ENCODE peak calls at places on chromosomes 11 and 22, in eight cellular contexts. I is non-pigmented ciliary epithelial cell; V is cardiac fibroblast; F is foreskin keratinocyte; N is HCEC 1CT; L is effector memory CD4-positive, alpha-beta T cell; S is NCI-H460; D is activated T-cell treated with anti-CD3 and anti-CD28 coated beads for 48 hours. R is an unnamed sample.

GRCh38 chr22:43351966-43352345 is 8.8 kb upstream of the SCUBE1 start:
- DNase-seq in I (no peak), V (no peak), F (no peak), N (no peak), L (no peak), S (no peak), D (no peak), R (no peak)

GRCh38 chr11:11510939-11511338 is 110.9 kb downstream of the GALNT18 start:
- DNase-seq in I (no peak), V (no peak), F (peak; percentile 61), N (no peak), L (no peak), S (no peak), D (no peak), R (peak; percentile 8)

GRCh38 chr11:69587454-69588081 is 53.4 kb upstream of the CCND1 start:
- DNase-seq in I (peak; percentile 19), V (peak; percentile 9), F (peak; percentile 90), N (peak; percentile 81), L (no peak), S (no peak), D (no peak), R (no peak)

GRCh38 chr11:35404397-35404775 is 15.0 kb downstream of the SLC1A2 start:
- DNase-seq in I (no peak), V (peak; percentile 30), F (no peak), N (peak; percentile 31), L (no peak), S (no peak), D (no peak), R (peak; percentile 42)

GRCh38 chr11:73996161-73996747 is 12.6 kb downstream of the UCP3 start:
- DNase-seq in I (no peak), V (no peak), F (no peak), N (no peak), L (no peak), S (no peak), D (no peak), R (no peak)

GRCh38 chr22:20656902-20657836 is 116.7 kb upstream of the SERPIND1 start:
- DNase-seq in I (no peak), V (no peak), F (no peak), N (peak; percentile 19), L (no peak), S (no peak), D (no peak), R (no peak)

GRCh38 chr22:25987948-25988347 is 181.3 kb upstream of the SEZ6L start:
- DNase-seq in I (no peak), V (no peak), F (no peak), N (no peak), L (no peak), S (no peak), D (no peak), R (no peak)

GRCh38 chr11:47641585-47642098 is 717 bp downstream of the MTCH2 start:
- DNase-seq in I (no peak), V (peak; percentile 7), F (peak; percentile 11), N (no peak), L (no peak), S (no peak), D (no peak), R (peak; percentile 43)

GRCh38 chr11:131275580-131275979 is 94.8 kb upstream of the NTM start:
- DNase-seq in I (no peak), V (no peak), F (no peak), N (no peak), L (no peak), S (no peak), D (no peak), R (no peak)

GRCh38 chr22:24066872-24067271 is 55.8 kb downstream of the CABIN1 start:
- DNase-seq in I (no peak), V (no peak), F (no peak), N (no peak), L (no peak), S (no peak), D (no peak), R (no peak)

GRCh38 chr11:30471244-30471643 is 114.9 kb downstream of the MPPED2 start:
- DNase-seq in I (no peak), V (no peak), F (no peak), N (no peak), L (no peak), S (no peak), D (no peak), R (peak; percentile 48)

GRCh38 chr11:93908689-93909088 is 58.3 kb upstream of the VSTM5 start:
- DNase-seq in I (peak; percentile 91), V (peak; percentile 60), F (peak; percentile 93), N (peak; percentile 96), L (no peak), S (no peak), D (no peak), R (peak; percentile 74)

GRCh38 chr11:19992162-19992561 is 168.1 kb downstream of the DBX1 start:
- DNase-seq in I (no peak), V (no peak), F (no peak), N (no peak), L (no peak), S (no peak), D (no peak), R (no peak)

GRCh38 chr11:1623716-1624115 is 1.8 kb upstream of the KRTAP5-4 start:
- DNase-seq in I (no peak), V (no peak), F (no peak), N (no peak), L (no peak), S (no peak), D (no peak), R (no peak)

GRCh38 chr11:132631956-132632355 is 900.3 kb downstream of the OPCML start:
- DNase-seq in I (no peak), V (peak; percentile 27), F (no peak), N (no peak), L (no peak), S (peak; percentile 38), D (no peak), R (no peak)

GRCh38 chr22:37675930-37676571 is 615 bp downstream of the LGALS1 start:
- DNase-seq in I (no peak), V (peak; percentile 49), F (no peak), N (peak; percentile 28), L (no peak), S (no peak), D (no peak), R (no peak)

GRCh38 chr11:11641581-11641980 is 19.8 kb upstream of the GALNT18 start:
- DNase-seq in I (no peak), V (no peak), F (peak; percentile 71), N (no peak), L (no peak), S (no peak), D (no peak), R (peak; percentile 48)

GRCh38 chr11:1756024-1756561 is 5.7 kb upstream of the IFITM10 start:
- DNase-seq in I (no peak), V (no peak), F (no peak), N (no peak), L (no peak), S (no peak), D (no peak), R (no peak)

GRCh38 chr11:66845876-66846212 is 2.6 kb downstream of the RCE1 start:
- DNase-seq in I (no peak), V (no peak), F (no peak), N (no peak), L (no peak), S (no peak), D (no peak), R (no peak)

GRCh38 chr22:39384750-39385480 is 14.7 kb upstream of the TAB1 start:
- DNase-seq in I (no peak), V (peak; percentile 28), F (no peak), N (no peak), L (no peak), S (no peak), D (no peak), R (no peak)

GRCh38 chr22:38849816-38850215 is 6.0 kb upstream of the NPTXR start:
- DNase-seq in I (no peak), V (no peak), F (no peak), N (no peak), L (no peak), S (no peak), D (no peak), R (no peak)

GRCh38 chr22:27992294-27993165 is 73.5 kb upstream of the PITPNB start:
- DNase-seq in I (no peak), V (no peak), F (no peak), N (no peak), L (no peak), S (no peak), D (no peak), R (no peak)

GRCh38 chr22:20429254-20430100 is 8.1 kb downstream of the SCARF2 start:
- DNase-seq in I (no peak), V (no peak), F (no peak), N (no peak), L (peak; percentile 76), S (no peak), D (peak; percentile 72), R (no peak)

GRCh38 chr11:65571940-65572339 is 398 bp upstream of the FAM89B start:
- DNase-seq in I (no peak), V (peak; percentile 56), F (peak; percentile 60), N (peak; percentile 33), L (no peak), S (peak; percentile 37), D (no peak), R (no peak)

GRCh38 chr11:102577182-102577581 is 46.6 kb upstream of the MMP7 start:
- DNase-seq in I (no peak), V (no peak), F (no peak), N (no peak), L (no peak), S (no peak), D (no peak), R (no peak)

GRCh38 chr11:12640926-12641849 is 33.0 kb upstream of the TEAD1 start:
- DNase-seq in I (no peak), V (no peak), F (no peak), N (no peak), L (peak; percentile 9), S (no peak), D (no peak), R (peak; percentile 33)

GRCh38 chr11:50174189-50174588 is 141.5 kb downstream of the OR4C45 start:
- DNase-seq in I (peak; percentile 24), V (peak; percentile 1), F (peak; percentile 66), N (peak; percentile 0), L (no peak), S (no peak), D (no peak), R (no peak)

GRCh38 chr22:40480996-40481395 is 110.6 kb downstream of the SGSM3 start:
- DNase-seq in I (no peak), V (no peak), F (no peak), N (no peak), L (no peak), S (no peak), D (no peak), R (no peak)

GRCh38 chr11:115153135-115153534 is 351.1 kb downstream of the CADM1 start:
- DNase-seq in I (no peak), V (no peak), F (peak; percentile 75), N (no peak), L (no peak), S (peak; percentile 4), D (no peak), R (no peak)

GRCh38 chr11:29324328-29324727 is 692.5 kb downstream of the KCNA4 start:
- DNase-seq in I (no peak), V (peak; percentile 41), F (no peak), N (no peak), L (no peak), S (no peak), D (no peak), R (no peak)